ENCODE peak calls at places on chromosomes 1 and 21, in five cellular contexts. M is cardiac muscle cell; X is CD8-positive, alpha-beta T cell; J is astrocyte; L is transverse colon. E is an unnamed sample.

GRCh38 chr1:243642936-243643335 is 207.1 kb downstream of the AKT3 start:
- DNase-seq in M (no peak), L (no peak), X (no peak), J (peak), E (no peak)

GRCh38 chr21:43211085-43212071 is 42.6 kb downstream of the CRYAA start:
- DNase-seq in L (peak), X (no peak), J (no peak), M (peak), E (peak)

GRCh38 chr1:20190761-20191160 is 4.4 kb upstream of the PLA2G2C start:
- DNase-seq in J (no peak), X (no peak), M (no peak), L (no peak), E (no peak)

GRCh38 chr1:165828103-165828558 is 717 bp downstream of the UCK2 start:
- DNase-seq in M (peak), X (peak), J (peak), L (peak), E (peak)

GRCh38 chr1:205658943-205659581 is 21.2 kb downstream of the SLC45A3 start:
- DNase-seq in L (peak), J (no peak), M (peak), X (peak), E (peak)

GRCh38 chr1:207097871-207098324 is 6.1 kb upstream of the C4BPA start:
- DNase-seq in M (no peak), L (no peak), J (no peak), X (no peak), E (no peak)

GRCh38 chr21:37631319-37632117 is 264.9 kb downstream of the DYRK1A start:
- DNase-seq in L (no peak), X (no peak), M (no peak), J (no peak), E (no peak)

GRCh38 chr1:119448112-119448511 is 33.2 kb downstream of the HSD3B2 start:
- DNase-seq in M (peak), J (no peak), L (no peak), X (no peak), E (no peak)

GRCh38 chr1:117123274-117123673 is 1.7 kb upstream of the TRIM45 start:
- DNase-seq in X (no peak), J (no peak), L (no peak), M (no peak), E (no peak)

GRCh38 chr1:66346057-66346795 is 187.7 kb upstream of the SGIP1 start:
- DNase-seq in J (no peak), L (no peak), X (no peak), M (no peak), E (no peak)

GRCh38 chr1:211942583-211942982 is 92.8 kb downstream of the INTS7 start:
- DNase-seq in M (no peak), X (no peak), J (no peak), L (no peak), E (no peak)

GRCh38 chr1:228691926-228692325 is 43.4 kb upstream of the RHOU start:
- DNase-seq in X (no peak), M (peak), L (peak), J (peak), E (peak)

GRCh38 chr1:246364415-246364941 is 142.6 kb downstream of the SMYD3 start:
- DNase-seq in L (no peak), X (no peak), J (no peak), M (no peak), E (no peak)

GRCh38 chr1:203627819-203628184 is 1.2 kb downstream of the ATP2B4 start:
- DNase-seq in J (no peak), M (no peak), L (peak), X (no peak), E (peak)

GRCh38 chr1:17207966-17208418 is 3.1 kb downstream of the PADI1 start:
- DNase-seq in L (no peak), M (no peak), J (peak), X (peak), E (no peak)

GRCh38 chr1:212754715-212755114 is 36.9 kb downstream of the NSL1 start:
- DNase-seq in M (no peak), L (no peak), J (no peak), X (no peak), E (no peak)

GRCh38 chr21:39109163-39109530 is 74.1 kb downstream of the PSMG1 start:
- DNase-seq in J (no peak), X (no peak), M (no peak), L (no peak), E (no peak)

GRCh38 chr21:44874240-44874496 is 678 bp upstream of the PTTG1IP start:
- DNase-seq in M (no peak), L (no peak), X (no peak), J (no peak), E (no peak)

GRCh38 chr1:45543599-45544417 is 6.8 kb upstream of the AKR1A1 start:
- DNase-seq in J (no peak), X (peak), M (peak), L (peak), E (peak)

GRCh38 chr1:117697220-117697781 is 91.5 kb downstream of the TENT5C start:
- DNase-seq in L (no peak), M (no peak), X (no peak), J (peak), E (no peak)

GRCh38 chr1:11647333-11647732 is 6.9 kb downstream of the FBXO2 start:
- DNase-seq in J (no peak), L (no peak), M (no peak), X (no peak), E (no peak)
- H3K27ac ChIP-seq in J (no peak), L (no peak), M (no peak), X (no peak), E (no peak)

GRCh38 chr1:156756355-156756754 is 4.9 kb upstream of the HDGF start:
- DNase-seq in J (no peak), L (no peak), M (no peak), X (no peak), E (no peak)
- H3K4me3 ChIP-seq in J (no peak), L (no peak), M (no peak), X (no peak), E (no peak)

GRCh38 chr1:155978973-155979429 is 654 bp upstream of the ARHGEF2 start:
- DNase-seq in M (no peak), L (peak), J (no peak), X (no peak), E (no peak)

GRCh38 chr1:155977607-155978324 is 581 bp downstream of the ARHGEF2 start:
- DNase-seq in J (no peak), X (peak), L (peak), M (peak), E (peak)

GRCh38 chr1:155979525-155980343 is 1.4 kb upstream of the ARHGEF2 start:
- DNase-seq in J (no peak), X (no peak), L (peak), M (peak), E (peak)

GRCh38 chr1:155976913-155977606 is 1.3 kb downstream of the ARHGEF2 start:
- DNase-seq in L (peak), M (no peak), J (no peak), X (no peak), E (peak)

DNA sequence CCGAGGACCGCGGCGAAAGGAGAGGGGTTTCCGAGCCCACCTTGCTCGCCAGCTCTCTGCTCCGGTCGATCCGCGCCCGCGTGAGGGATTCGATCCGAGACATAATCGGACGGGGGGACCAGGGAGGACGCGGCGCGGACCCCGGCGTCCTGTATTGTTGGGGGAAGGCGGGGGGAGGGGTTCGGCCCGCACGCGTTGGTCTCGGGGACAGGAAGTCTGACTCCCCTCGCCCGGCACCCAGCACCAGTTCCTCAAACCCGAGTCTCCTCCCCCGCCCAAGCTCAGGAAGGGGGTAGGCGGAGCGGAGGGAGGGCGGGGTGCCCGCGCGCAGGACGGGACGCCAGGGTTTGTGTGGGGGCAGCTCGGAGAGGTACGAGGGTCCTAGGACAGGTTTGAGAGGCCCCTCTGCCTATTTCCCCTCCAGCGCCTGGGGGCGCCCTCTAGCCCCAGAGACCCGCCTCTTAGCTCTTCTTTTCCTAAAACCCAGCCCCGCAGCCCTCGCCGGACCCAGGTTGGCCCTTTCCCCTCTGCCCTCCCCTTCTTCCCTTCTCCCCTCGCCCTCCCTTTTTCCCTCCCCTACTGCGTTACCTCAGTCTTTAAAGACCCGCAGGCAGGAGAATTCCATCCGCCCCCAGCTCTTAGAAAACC is at the start of gene ARHGEF2:
- DNase-seq in X (peak), M (peak), L (peak), J (peak), E (peak)
- TF ChIP-seq CTCF in X (no peak), M (peak), L (no peak), J (no peak), E (no peak)

GRCh38 chr1:209696673-209697072 is 8.0 kb upstream of the HSD11B1 start:
- DNase-seq in J (no peak), M (no peak), X (no peak), L (no peak), E (no peak)

GRCh38 chr1:209692745-209693504 is 11.7 kb upstream of the HSD11B1 start:
- DNase-seq in J (peak), L (peak), M (peak), X (peak), E (peak)

GRCh38 chr1:209688746-209689234 is 13.6 kb downstream of the G0S2 start:
- DNase-seq in L (no peak), M (no peak), J (peak), X (no peak), E (no peak)

GRCh38 chr1:209689484-209689883 is 14.3 kb downstream of the G0S2 start:
- DNase-seq in J (no peak), X (no peak), M (no peak), L (no peak), E (peak)

DNA sequence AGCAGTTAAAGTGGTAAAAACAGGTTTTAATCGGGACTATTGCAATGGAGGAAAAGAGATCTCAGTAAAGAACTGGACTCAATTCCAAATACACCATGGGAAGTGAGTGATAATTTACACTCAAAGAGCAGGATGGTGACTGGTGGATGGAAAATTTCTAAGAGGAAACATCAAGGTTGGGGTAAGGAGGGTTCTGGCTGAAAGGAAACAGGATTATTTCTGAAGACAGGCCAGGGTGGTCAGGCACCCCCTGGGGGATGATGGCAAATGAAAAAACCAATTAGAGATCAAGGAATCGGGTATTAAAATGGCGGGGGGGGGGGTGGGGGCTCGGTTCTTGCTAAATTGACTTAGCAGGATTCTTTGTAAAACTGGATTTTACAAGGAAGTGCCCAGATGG is 12.3 kb upstream of the HSD11B1 start:
- DNase-seq in L (no peak), M (no peak), X (no peak), J (no peak), E (no peak)
- H3K27ac ChIP-seq in L (no peak), M (no peak), X (no peak), J (no peak), E (no peak)

DNA sequence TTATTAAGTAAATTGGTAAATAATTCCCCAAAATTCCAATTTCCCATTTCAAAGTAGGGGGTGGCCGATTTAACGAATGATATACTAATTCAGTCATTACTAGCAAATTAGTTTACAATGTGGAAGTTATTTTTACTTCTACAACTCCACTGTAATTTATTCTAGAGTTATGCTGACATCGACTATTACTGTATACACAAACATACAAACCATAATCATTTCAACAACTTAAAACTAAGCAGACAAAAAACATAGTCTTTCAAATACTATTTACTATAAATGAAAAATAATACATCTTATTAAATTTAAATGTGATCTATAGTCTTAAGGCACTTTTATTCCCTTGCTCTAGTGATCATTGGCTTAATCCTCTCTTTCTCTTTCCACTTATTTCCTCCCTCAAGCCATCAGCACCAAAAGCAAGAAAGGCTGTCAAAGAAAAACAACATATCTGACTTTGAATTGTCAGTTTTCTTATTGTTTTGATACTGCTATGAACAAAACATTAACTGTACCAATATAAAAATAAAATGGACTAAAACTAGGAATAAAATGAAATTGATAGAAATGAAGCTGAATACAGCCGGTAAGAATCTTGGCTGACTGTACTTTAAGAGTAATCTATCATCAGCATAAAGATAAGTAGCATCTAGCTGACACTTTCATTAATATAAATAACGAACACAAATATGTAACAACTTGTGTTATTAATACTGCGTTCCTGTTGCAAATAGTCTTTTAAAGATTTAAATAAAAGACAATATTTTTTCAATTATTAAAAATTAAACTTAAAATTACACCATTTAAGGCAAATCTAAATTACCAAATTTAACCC is 4.1 kb downstream of the CDC42BPA start:
- DNase-seq in M (no peak), J (no peak), L (no peak), X (no peak), E (no peak)
- H3K4me3 ChIP-seq in M (peak), J (peak), L (peak), X (no peak), E (no peak)

E was measured in thyroid gland.